ENCODE peak calls at places on chromosome 6, in six cellular contexts. W, K, O, D, E and X are unnamed samples.

GRCh38 chr6:159948199-159948598 is 20.7 kb upstream of the IGF2R start:
- DNase-seq in W (no peak), K (no peak), O (no peak), D (no peak), E (no peak), X (no peak)

GRCh38 chr6:166242888-166243287 is 65.3 kb downstream of the PRR18 start:
- DNase-seq in W (no peak), K (no peak), O (no peak), D (no peak), E (no peak), X (no peak)

GRCh38 chr6:53103993-53104675 is 38.9 kb downstream of the FBXO9 start:
- DNase-seq in W (no peak), K (no peak), O (peak), D (peak), E (no peak), X (no peak)

GRCh38 chr6:31076611-31077010 is 35.8 kb downstream of the C6orf15 start:
- DNase-seq in W (no peak), K (no peak), O (no peak), D (no peak), E (no peak), X (no peak)

GRCh38 chr6:170208171-170208601 is 82.7 kb downstream of the DLL1 start:
- DNase-seq in W (no peak), K (no peak), O (no peak), D (no peak), E (no peak), X (no peak)

GRCh38 chr6:168650686-168651085 is 209.7 kb downstream of the SMOC2 start:
- DNase-seq in W (no peak), K (no peak), O (no peak), D (no peak), E (no peak), X (no peak)

GRCh38 chr6:2853766-2854393 is 12.2 kb upstream of the SERPINB1 start:
- DNase-seq in W (peak), K (peak), O (peak), D (peak), E (peak), X (peak)

GRCh38 chr6:32700391-32701040 is 34.1 kb upstream of the HLA-DQB1 start:
- DNase-seq in W (peak), K (peak), O (peak), D (peak), E (peak), X (no peak)

GRCh38 chr6:148351277-148351676 is 8.6 kb downstream of the SASH1 start:
- DNase-seq in W (no peak), K (no peak), O (no peak), D (no peak), E (no peak), X (no peak)

GRCh38 chr6:43970068-43970912 is 157.0 kb downstream of the MRPL14 start:
- DNase-seq in W (no peak), K (no peak), O (no peak), D (no peak), E (no peak), X (no peak)

GRCh38 chr6:131819507-131820228 is 11.8 kb downstream of the ENPP1 start:
- DNase-seq in W (peak), K (no peak), O (no peak), D (no peak), E (no peak), X (no peak)

GRCh38 chr6:8057263-8057662 is 6.9 kb downstream of the BLOC1S5 start:
- DNase-seq in W (no peak), K (no peak), O (no peak), D (no peak), E (no peak), X (no peak)

GRCh38 chr6:132068766-132069165 is 117.6 kb upstream of the CCN2 start:
- DNase-seq in W (no peak), K (no peak), O (no peak), D (no peak), E (no peak), X (no peak)

GRCh38 chr6:166584813-166585429 is 1.6 kb downstream of the RAMACL start:
- DNase-seq in W (no peak), K (no peak), O (no peak), D (no peak), E (no peak), X (peak)

GRCh38 chr6:112781236-112781635 is 434.1 kb downstream of the RFPL4B start:
- DNase-seq in W (peak), K (no peak), O (no peak), D (no peak), E (no peak), X (no peak)

GRCh38 chr6:82017316-82017715 is 230.2 kb downstream of the IBTK start:
- DNase-seq in W (peak), K (peak), O (no peak), D (peak), E (no peak), X (no peak)

GRCh38 chr6:1315560-1316386 is 3.9 kb downstream of the FOXQ1 start:
- DNase-seq in W (no peak), K (no peak), O (no peak), D (no peak), E (no peak), X (no peak)

GRCh38 chr6:23173231-23173630 is 603.9 kb downstream of the HDGFL1 start:
- DNase-seq in W (peak), K (no peak), O (peak), D (no peak), E (no peak), X (no peak)

GRCh38 chr6:43790031-43790430 is 20.0 kb downstream of the VEGFA start:
- DNase-seq in W (no peak), K (peak), O (peak), D (no peak), E (no peak), X (no peak)

GRCh38 chr6:11354019-11354418 is 121.6 kb upstream of the NEDD9 start:
- DNase-seq in W (peak), K (peak), O (no peak), D (no peak), E (peak), X (no peak)

GRCh38 chr6:44012078-44012493 is 115.2 kb downstream of the MRPL14 start:
- DNase-seq in W (peak), K (peak), O (peak), D (peak), E (no peak), X (peak)

GRCh38 chr6:168404560-168404959 is 36.4 kb upstream of the SMOC2 start:
- DNase-seq in W (no peak), K (no peak), O (no peak), D (no peak), E (no peak), X (no peak)